ENCODE peak calls at places on chromosomes 5 and 9, in six cellular contexts. O is CD4-positive, alpha-beta T cell; J is heart left ventricle; B is AG10803; X is transverse colon; G is A549. D is an unnamed sample.

GRCh38 chr9:125886365-125886764 is 139.2 kb downstream of the PBX3 start:
- DNase-seq in O (no peak), J (no peak), B (no peak), X (no peak), G (no peak), D (no peak)

GRCh38 chr9:117412006-117412715 is 2.7 kb downstream of the ASTN2 start:
- DNase-seq in O (no peak), J (no peak), B (no peak), X (no peak), G (no peak), D (no peak)

GRCh38 chr9:129867138-129868032 is 32.1 kb downstream of the USP20 start:
- DNase-seq in O (no peak), J (no peak), B (no peak), X (no peak), G (no peak), D (no peak)

GRCh38 chr5:53438486-53439472 is 41.6 kb upstream of the FST start:
- DNase-seq in O (no peak), J (no peak), B (peak), X (no peak), G (no peak), D (no peak)

GRCh38 chr5:34571380-34572041 is 84.6 kb upstream of the RAI14 start:
- DNase-seq in O (no peak), J (no peak), B (peak), X (no peak), G (no peak), D (peak)

GRCh38 chr5:172722309-172722815 is 48.6 kb downstream of the DUSP1 start:
- DNase-seq in O (no peak), J (no peak), B (no peak), X (no peak), G (no peak), D (no peak)

GRCh38 chr5:56456002-56456401 is 222.9 kb upstream of the ANKRD55 start:
- DNase-seq in O (no peak), J (no peak), B (peak), X (no peak), G (no peak), D (no peak)

GRCh38 chr5:112219000-112219399 is 200.1 kb downstream of the EPB41L4A start:
- DNase-seq in O (no peak), J (no peak), B (no peak), X (no peak), G (no peak), D (no peak)

GRCh38 chr5:35313296-35313695 is 83.0 kb upstream of the PRLR start:
- DNase-seq in O (no peak), J (no peak), B (peak), X (no peak), G (no peak), D (peak)

GRCh38 chr9:7273575-7273974 is 515.8 kb downstream of the KDM4C start:
- DNase-seq in O (no peak), J (no peak), B (peak), X (no peak), G (no peak), D (no peak)

GRCh38 chr5:123785160-123786001 is 273.4 kb downstream of the CSNK1G3 start:
- DNase-seq in O (no peak), J (peak), B (peak), X (peak), G (no peak), D (peak)

GRCh38 chr9:4894076-4894475 is 91.0 kb upstream of the JAK2 start:
- DNase-seq in O (no peak), J (no peak), B (peak), X (no peak), G (no peak), D (peak)

GRCh38 chr9:42388146-42388690 is 204.8 kb downstream of the SPATA31A6 start:
- DNase-seq in O (no peak), J (no peak), B (no peak), X (no peak), G (peak), D (no peak)

GRCh38 chr5:60959156-60959555 is 14.2 kb downstream of the NDUFAF2 start:
- DNase-seq in O (no peak), J (no peak), B (peak), X (no peak), G (no peak), D (no peak)

GRCh38 chr9:123739387-123739786 is 190.5 kb downstream of the DENND1A start:
- DNase-seq in O (no peak), J (no peak), B (no peak), X (no peak), G (no peak), D (no peak)

GRCh38 chr9:123739902-123740301 is 190.0 kb downstream of the DENND1A start:
- DNase-seq in O (no peak), J (no peak), B (no peak), X (no peak), G (no peak), D (no peak)

GRCh38 chr9:123741214-123741613 is 188.7 kb downstream of the DENND1A start:
- DNase-seq in O (no peak), J (no peak), B (no peak), X (no peak), G (no peak), D (no peak)

GRCh38 chr9:123743737-123744136 is 186.2 kb downstream of the DENND1A start:
- DNase-seq in O (no peak), J (no peak), B (no peak), X (no peak), G (no peak), D (no peak)

GRCh38 chr9:123742009-123742767 is 187.7 kb downstream of the DENND1A start:
- DNase-seq in O (no peak), J (peak), B (peak), X (no peak), G (no peak), D (no peak)
- TF ChIP-seq CTCF in O (no peak), J (no peak), B (no peak), X (no peak), G (no peak), D (no peak)

DNA sequence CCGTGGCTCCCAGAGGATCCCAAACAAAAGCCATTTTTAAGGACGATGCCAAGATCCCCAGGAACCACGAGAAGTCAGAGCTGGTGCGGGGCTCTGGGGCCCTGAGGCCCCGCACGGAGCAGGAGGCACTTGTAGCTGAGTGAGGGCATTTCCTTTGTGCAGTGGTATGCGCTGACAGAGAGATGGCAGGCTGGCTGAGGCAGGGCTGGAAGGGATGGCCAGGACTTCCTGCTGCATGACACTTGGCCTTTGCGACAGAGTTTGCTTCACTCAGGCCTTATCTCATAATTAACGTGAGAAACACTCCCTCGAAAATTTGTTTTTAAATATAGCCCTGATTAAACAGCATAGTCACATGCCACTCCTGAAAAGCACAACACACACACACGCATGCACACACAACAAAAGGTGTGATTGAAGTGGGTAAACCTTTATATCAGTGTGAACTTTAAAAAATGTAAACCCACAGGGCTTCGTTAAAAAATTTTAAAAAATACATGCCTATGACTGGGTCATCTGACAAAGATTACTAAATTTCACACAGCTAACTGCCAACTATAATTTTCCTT is 536.6 kb downstream of the PDE4D start:
- DNase-seq in O (no peak), J (peak), B (no peak), X (no peak), G (no peak), D (no peak)
- TF ChIP-seq CTCF in O (no peak), J (peak), B (no peak), X (no peak), G (no peak), D (no peak)

GRCh38 chr9:17636359-17636758 is 57.5 kb downstream of the SH3GL2 start:
- DNase-seq in O (no peak), J (no peak), B (no peak), X (no peak), G (no peak), D (no peak)
- TF ChIP-seq CTCF in O (no peak), J (no peak), B (no peak), X (no peak), G (no peak), D (no peak)

GRCh38 chr5:181186022-181186421 is 19.0 kb downstream of the TRIM7 start:
- DNase-seq in O (no peak), J (no peak), B (no peak), X (no peak), G (no peak), D (no peak)

GRCh38 chr5:181186902-181187499 is 18.0 kb downstream of the TRIM7 start:
- DNase-seq in O (no peak), J (no peak), B (no peak), X (no peak), G (no peak), D (no peak)

GRCh38 chr5:181185560-181185959 is 19.4 kb downstream of the TRIM7 start:
- DNase-seq in O (no peak), J (no peak), B (no peak), X (no peak), G (no peak), D (no peak)

GRCh38 chr5:181184845-181185216 is 20.2 kb downstream of the TRIM7 start:
- DNase-seq in O (no peak), J (no peak), B (no peak), X (no peak), G (no peak), D (no peak)

GRCh38 chr5:181181650-181182565 is 23.1 kb downstream of the TRIM7 start:
- DNase-seq in O (peak), J (peak), B (peak), X (peak), G (no peak), D (no peak)
- TF ChIP-seq CTCF in O (peak), J (peak), B (peak), X (peak), G (peak), D (peak)

GRCh38 chr9:26551971-26552370 is 340.6 kb downstream of the CAAP1 start:
- DNase-seq in O (no peak), J (no peak), B (peak), X (no peak), G (no peak), D (no peak)
- TF ChIP-seq CTCF in O (no peak), J (no peak), B (no peak), X (no peak), G (no peak), D (no peak)

GRCh38 chr5:141094481-141095262 is at the start of gene PCDHB2:
- DNase-seq in O (no peak), J (no peak), B (peak), X (no peak), G (peak), D (peak)
- TF ChIP-seq CTCF in O (no peak), J (peak), B (peak), X (no peak), G (peak), D (peak)

DNA sequence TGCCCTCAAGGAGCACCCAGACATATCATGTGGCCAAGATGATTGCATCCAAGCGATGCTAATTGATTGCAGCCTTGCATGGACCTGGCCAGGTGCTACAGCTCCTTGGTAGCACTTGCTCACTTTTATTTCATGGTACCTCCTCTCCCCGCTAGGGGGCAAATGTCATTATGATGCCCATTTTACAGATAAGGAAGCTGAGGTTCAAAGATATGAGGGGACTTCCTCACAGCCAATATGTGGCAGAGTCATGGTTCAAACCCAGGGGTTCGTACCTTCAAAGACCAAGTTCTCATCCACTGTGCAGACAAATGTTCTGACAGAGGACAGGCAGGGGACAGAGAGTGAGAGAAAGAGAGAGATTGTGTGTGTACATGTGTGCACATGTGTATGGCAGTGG is 21.9 kb upstream of the KCNMB1 start:
- DNase-seq in O (no peak), J (no peak), B (no peak), X (no peak), G (no peak), D (no peak)
- TF ChIP-seq CTCF in O (no peak), J (no peak), B (no peak), X (no peak), G (peak), D (no peak)

GRCh38 chr9:84315278-84315877 is 25.2 kb downstream of the SLC28A3 start:
- DNase-seq in O (peak), J (peak), B (peak), X (peak), G (peak), D (no peak)
- TF ChIP-seq CTCF in O (peak), J (peak), B (peak), X (peak), G (peak), D (peak)

GRCh38 chr9:131475956-131476776 is 26.6 kb upstream of the POMT1 start:
- DNase-seq in O (no peak), J (no peak), B (no peak), X (no peak), G (no peak), D (no peak)
- TF ChIP-seq CTCF in O (peak), J (peak), B (peak), X (peak), G (peak), D (peak)